ENCODE peak calls at places on chromosomes 12 and 14, in six cellular contexts. F is HFF-Myc; C is esophagus muscularis mucosa; G is effector memory CD4-positive, alpha-beta T cell; I is kidney; X is astrocyte of the cerebellum. Q is an unnamed sample.

GRCh38 chr14:81459421-81459820 is 59.3 kb upstream of the STON2 start:
- DNase-seq in C (no peak), X (no peak), I (no peak), F (no peak), G (no peak), Q (no peak)

GRCh38 chr12:14256139-14256538 is 109.3 kb upstream of the ATF7IP start:
- DNase-seq in C (no peak), X (no peak), G (peak; percentile 27), F (no peak), I (no peak), Q (no peak)

GRCh38 chr14:91095178-91095577 is 18.7 kb upstream of the DGLUCY start:
- DNase-seq in C (no peak), I (no peak), G (no peak), X (no peak), F (no peak), Q (no peak)

GRCh38 chr14:61472025-61472672 is 150.8 kb downstream of the PRKCH start:
- DNase-seq in X (peak; percentile 96), I (no peak), G (peak; percentile 27), C (no peak), F (peak; percentile 86), Q (peak; percentile 96)

GRCh38 chr12:123532808-123533649 is 490 bp downstream of the RILPL1 start:
- DNase-seq in G (no peak), I (peak; percentile 87), X (no peak), F (no peak), C (no peak), Q (no peak)

GRCh38 chr14:54000341-54000811 is 43.8 kb upstream of the BMP4 start:
- DNase-seq in F (no peak), I (no peak), C (no peak), G (no peak), X (no peak), Q (no peak)

GRCh38 chr12:12890492-12890814 is 909 bp upstream of the GPRC5A start:
- DNase-seq in I (no peak), G (no peak), X (no peak), F (no peak), C (no peak), Q (no peak)

GRCh38 chr12:96501139-96501741 is 11.9 kb downstream of the CFAP54 start:
- DNase-seq in C (no peak), I (no peak), G (peak; percentile 31), X (no peak), F (peak; percentile 65), Q (no peak)

GRCh38 chr12:128724468-128725046 is 99.2 kb downstream of the SLC15A4 start:
- DNase-seq in C (no peak), I (no peak), G (no peak), F (no peak), X (no peak), Q (no peak)

GRCh38 chr14:60656755-60657608 is 7.7 kb upstream of the SIX1 start:
- DNase-seq in C (no peak), X (no peak), F (no peak), G (no peak), I (peak; percentile 83), Q (peak; percentile 43)

GRCh38 chr12:41437578-41437977 is 249.5 kb downstream of the PDZRN4 start:
- DNase-seq in F (no peak), G (no peak), X (no peak), I (no peak), C (no peak), Q (no peak)

GRCh38 chr14:55086939-55087338 is 35.5 kb downstream of the MAPK1IP1L start:
- DNase-seq in G (no peak), I (no peak), C (no peak), X (no peak), F (no peak), Q (no peak)

GRCh38 chr12:22856120-22856699 is 231.2 kb downstream of the ETNK1 start:
- DNase-seq in X (peak; percentile 28), C (no peak), F (no peak), G (no peak), I (no peak), Q (peak; percentile 7)

GRCh38 chr12:20627001-20627588 is 68.0 kb upstream of the SLCO1C1 start:
- DNase-seq in G (no peak), I (no peak), C (no peak), X (no peak), F (no peak), Q (no peak)

GRCh38 chr12:107025691-107026090 is 38.7 kb upstream of the MTERF2 start:
- DNase-seq in X (no peak), F (no peak), G (no peak), C (no peak), I (no peak), Q (no peak)

GRCh38 chr12:6927999-6928702 is 392 bp downstream of the ATN1 start:
- DNase-seq in C (no peak), X (no peak), F (no peak), I (peak; percentile 80), G (no peak), Q (no peak)
- H3K4me3 ChIP-seq in C (peak overlapping the region; percentile 99), X (peak overlapping the region; percentile 96), F (peak overlapping the region; percentile 91), I (peak overlapping the region; percentile 75), G (peak overlapping the region; percentile 83), Q (peak overlapping the region; percentile 85)

DNA sequence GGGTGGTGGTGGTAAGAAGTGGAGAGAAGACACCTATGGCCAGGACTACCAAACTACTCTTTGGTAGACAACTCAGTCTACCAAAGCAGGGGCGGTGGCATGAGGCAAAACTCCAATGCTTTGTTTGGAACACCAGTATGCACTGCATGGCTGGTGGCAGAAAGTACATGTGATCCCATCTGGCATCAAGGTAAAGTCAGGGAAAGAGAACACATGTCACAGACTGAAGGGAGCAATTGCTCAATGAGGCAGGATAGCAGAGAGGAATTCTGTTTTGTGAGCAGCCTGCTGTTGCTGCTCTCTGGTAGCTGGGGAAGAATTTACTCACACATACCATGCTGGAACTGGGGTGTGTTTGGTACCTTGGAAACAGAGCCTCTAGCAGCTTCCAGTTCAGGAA is 84.8 kb downstream of the HELB start:
- DNase-seq in C (no peak), G (no peak), F (no peak), I (no peak), X (no peak), Q (no peak)
- H3K4me3 ChIP-seq in C (no peak overlapping the region), G (no peak overlapping the region), F (no peak overlapping the region), I (no peak overlapping the region), X (no peak overlapping the region), Q (no peak overlapping the region)

GRCh38 chr14:103613517-103613916 is 15.5 kb upstream of the KLC1 start:
- DNase-seq in X (no peak), G (no peak), F (no peak), C (no peak), I (no peak), Q (no peak)

GRCh38 chr14:103611215-103611614 is 17.8 kb upstream of the KLC1 start:
- DNase-seq in G (no peak), F (no peak), X (no peak), C (no peak), I (no peak), Q (no peak)

GRCh38 chr14:103607039-103607668 is 21.9 kb upstream of the KLC1 start:
- DNase-seq in X (peak; percentile 93), F (peak; percentile 96), C (peak; percentile 96), G (peak; percentile 34), I (peak; percentile 90), Q (peak; percentile 78)

GRCh38 chr14:103604620-103605019 is 24.4 kb upstream of the KLC1 start:
- DNase-seq in I (no peak), X (no peak), C (no peak), G (no peak), F (no peak), Q (no peak)

GRCh38 chr14:103607822-103608221 is 21.2 kb upstream of the KLC1 start:
- DNase-seq in G (no peak), F (no peak), I (no peak), X (no peak), C (no peak), Q (no peak)
- H3K4me3 ChIP-seq in G (peak overlapping the region; percentile 48), F (peak overlapping the region; percentile 4), I (no peak overlapping the region), X (no peak overlapping the region), C (peak overlapping the region; percentile 39), Q (no peak overlapping the region)

GRCh38 chr14:51430600-51430999 is 190.6 kb downstream of the TMX1 start:
- DNase-seq in X (peak; percentile 49), G (no peak), C (no peak), I (no peak), F (no peak), Q (peak; percentile 71)
- H3K4me3 ChIP-seq in X (no peak overlapping the region), G (no peak overlapping the region), C (no peak overlapping the region), I (no peak overlapping the region), F (no peak overlapping the region), Q (no peak overlapping the region)

GRCh38 chr12:66189476-66189823 is 436 bp downstream of the IRAK3 start:
- DNase-seq in F (no peak), C (no peak), X (no peak), G (no peak), I (no peak), Q (no peak)
- H3K4me3 ChIP-seq in F (peak overlapping the region; percentile 46), C (peak overlapping the region; percentile 56), X (no peak overlapping the region), G (no peak overlapping the region), I (peak overlapping the region; percentile 49), Q (peak overlapping the region; percentile 55)

DNA sequence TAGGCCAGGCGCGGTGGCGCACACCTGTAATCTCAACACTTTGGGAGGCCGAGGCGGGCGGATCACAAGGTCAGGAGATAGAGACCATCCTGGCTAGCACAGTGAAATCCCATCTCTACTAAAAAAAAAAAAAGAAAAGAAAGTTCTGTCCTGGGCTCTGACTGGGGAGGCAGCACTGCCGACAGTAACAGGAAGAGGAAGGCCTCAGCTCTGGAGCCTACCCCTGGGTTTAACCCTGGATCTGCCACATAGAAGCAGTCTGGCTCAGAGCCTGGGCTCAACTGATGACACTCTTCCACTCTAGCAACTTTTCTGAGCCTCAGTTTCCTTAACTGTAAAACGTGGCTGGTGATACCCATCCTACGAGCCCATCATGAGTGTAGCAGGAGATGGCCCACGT is 60.5 kb downstream of the ACTN1 start:
- DNase-seq in X (no peak), F (no peak), C (no peak), G (no peak), I (no peak), Q (no peak)
- H3K4me3 ChIP-seq in X (no peak overlapping the region), F (no peak overlapping the region), C (no peak overlapping the region), G (no peak overlapping the region), I (no peak overlapping the region), Q (no peak overlapping the region)